ENCODE peak calls at places on chromosomes 12 and 14, in five cellular contexts. One of them, this sample, is unnamed.

GRCh38 chr14:23339506-23340268 is 13.0 kb downstream of the SLC22A17 start:
- DNase-seq in mesothelial cell of epicardium: no peak
- DNase-seq in IMR-90: no peak
- DNase-seq in BJ: no peak
- DNase-seq in uterus: no peak
- DNase-seq in this sample: no peak

GRCh38 chr14:73261075-73261474 is 23.8 kb downstream of the PAPLN start:
- DNase-seq in mesothelial cell of epicardium: no peak
- DNase-seq in IMR-90: no peak
- DNase-seq in BJ: no peak
- DNase-seq in uterus: no peak
- DNase-seq in this sample: no peak

GRCh38 chr12:75908961-75909699 is 122.4 kb downstream of the PHLDA1 start:
- DNase-seq in mesothelial cell of epicardium: no peak
- DNase-seq in IMR-90: peak; percentile 82
- DNase-seq in BJ: peak; percentile 25
- DNase-seq in uterus: peak; percentile 41
- DNase-seq in this sample: no peak

GRCh38 chr12:47032644-47033043 is 46.8 kb upstream of the PCED1B start:
- DNase-seq in mesothelial cell of epicardium: no peak
- DNase-seq in IMR-90: peak; percentile 77
- DNase-seq in BJ: no peak
- DNase-seq in uterus: no peak
- DNase-seq in this sample: no peak

GRCh38 chr12:118299791-118300460 is 72.8 kb downstream of the TAOK3 start:
- DNase-seq in mesothelial cell of epicardium: no peak
- DNase-seq in IMR-90: no peak
- DNase-seq in BJ: no peak
- DNase-seq in uterus: no peak
- DNase-seq in this sample: no peak

GRCh38 chr12:552466-552865 is 92.7 kb downstream of the B4GALNT3 start:
- DNase-seq in mesothelial cell of epicardium: no peak
- DNase-seq in IMR-90: no peak
- DNase-seq in BJ: no peak
- DNase-seq in uterus: no peak
- DNase-seq in this sample: no peak

GRCh38 chr12:21764950-21765349 is 9.6 kb downstream of the KCNJ8 start:
- DNase-seq in mesothelial cell of epicardium: no peak
- DNase-seq in IMR-90: no peak
- DNase-seq in BJ: no peak
- DNase-seq in uterus: no peak
- DNase-seq in this sample: no peak

GRCh38 chr12:22014783-22015144 is 31.3 kb upstream of the CMAS start:
- DNase-seq in mesothelial cell of epicardium: no peak
- DNase-seq in IMR-90: peak; percentile 10
- DNase-seq in BJ: no peak
- DNase-seq in uterus: no peak
- DNase-seq in this sample: no peak

GRCh38 chr14:106879241-106879640 is 1352.9 kb downstream of the TMEM121 start:
- DNase-seq in mesothelial cell of epicardium: no peak
- DNase-seq in IMR-90: no peak
- DNase-seq in BJ: no peak
- DNase-seq in uterus: no peak
- DNase-seq in this sample: no peak

GRCh38 chr12:63928305-63928704 is 83.8 kb downstream of the SRGAP1 start:
- DNase-seq in mesothelial cell of epicardium: no peak
- DNase-seq in IMR-90: no peak
- DNase-seq in BJ: no peak
- DNase-seq in uterus: no peak
- DNase-seq in this sample: no peak

GRCh38 chr14:28776482-28777266 is 10.1 kb downstream of the FOXG1 start:
- DNase-seq in mesothelial cell of epicardium: no peak
- DNase-seq in IMR-90: no peak
- DNase-seq in BJ: no peak
- DNase-seq in uterus: no peak
- DNase-seq in this sample: no peak

GRCh38 chr14:28774764-28775738 is 8.5 kb downstream of the FOXG1 start:
- DNase-seq in mesothelial cell of epicardium: no peak
- DNase-seq in IMR-90: no peak
- DNase-seq in BJ: no peak
- DNase-seq in uterus: no peak
- DNase-seq in this sample: no peak

GRCh38 chr14:28773176-28773575 is 6.6 kb downstream of the FOXG1 start:
- DNase-seq in mesothelial cell of epicardium: no peak
- DNase-seq in IMR-90: no peak
- DNase-seq in BJ: no peak
- DNase-seq in uterus: no peak
- DNase-seq in this sample: no peak

GRCh38 chr14:28772613-28773012 is 6.0 kb downstream of the FOXG1 start:
- DNase-seq in mesothelial cell of epicardium: no peak
- DNase-seq in IMR-90: no peak
- DNase-seq in BJ: no peak
- DNase-seq in uterus: no peak
- DNase-seq in this sample: no peak

DNA sequence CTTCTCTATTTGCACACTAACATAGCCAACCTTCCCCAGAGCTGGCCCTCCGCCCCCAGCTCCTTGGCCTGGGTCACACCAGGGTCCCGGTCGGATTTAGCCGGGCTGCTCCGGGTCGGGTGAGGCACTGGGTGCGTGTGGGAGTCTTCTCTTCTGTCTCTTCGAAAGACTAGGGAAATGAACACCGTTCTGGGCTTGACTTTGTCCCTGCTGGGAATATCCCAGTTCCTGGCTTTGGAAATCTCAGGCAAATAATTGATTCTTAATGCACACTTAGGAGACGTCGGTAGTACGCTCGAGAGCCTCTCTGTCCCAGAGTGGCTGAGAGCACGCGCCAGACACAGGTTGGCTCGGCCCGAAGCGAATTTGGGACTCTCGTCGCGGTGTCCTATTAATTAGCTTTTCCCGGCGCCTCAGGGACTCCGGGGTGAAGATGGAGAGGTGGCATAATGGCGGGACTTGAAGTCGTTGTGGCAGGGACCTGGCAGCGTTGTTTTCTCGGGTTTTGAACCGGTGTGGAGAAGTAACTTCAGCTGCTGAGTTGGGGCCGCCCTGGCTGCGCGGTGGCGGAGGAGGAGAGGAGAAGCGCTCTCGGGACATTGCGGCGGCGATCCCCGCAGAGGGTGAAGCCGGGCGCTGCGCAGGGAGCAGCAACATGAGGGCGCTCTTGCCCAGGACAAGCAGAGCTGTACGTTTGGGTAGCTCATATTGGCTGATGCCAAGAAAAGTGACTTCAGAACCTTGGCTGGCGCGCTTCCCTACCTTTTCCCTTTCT is 7.5 kb downstream of the FOXG1 start:
- DNase-seq in mesothelial cell of epicardium: no peak
- DNase-seq in IMR-90: peak; percentile 30
- DNase-seq in BJ: no peak
- DNase-seq in uterus: no peak
- DNase-seq in this sample: no peak
- TF ChIP-seq CTCF in mesothelial cell of epicardium: no peak
- TF ChIP-seq CTCF in IMR-90: peak; percentile 40
- TF ChIP-seq CTCF in BJ: peak; percentile 42
- TF ChIP-seq CTCF in uterus: no peak
- TF ChIP-seq CTCF in this sample: peak; percentile 89

DNA sequence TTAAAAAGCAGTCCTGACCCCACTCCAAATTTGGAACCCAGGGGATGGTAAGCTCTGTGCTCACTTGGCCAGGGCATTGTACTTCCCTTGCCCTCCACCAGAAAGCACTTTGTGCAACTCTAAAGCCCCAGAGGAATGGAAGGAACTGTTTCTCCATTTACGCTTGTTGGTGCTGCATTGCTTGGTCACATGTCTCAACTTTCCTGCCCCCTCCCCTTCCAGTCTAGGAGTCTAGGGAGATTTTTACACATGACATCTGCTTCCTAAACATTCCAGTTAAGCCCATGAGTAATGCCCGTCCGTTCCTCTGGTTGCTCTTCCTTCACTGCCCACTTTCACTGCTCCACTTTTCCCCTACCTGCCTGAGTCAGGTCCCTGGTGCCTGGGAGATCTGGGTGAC is 92.6 kb upstream of the MAP1LC3B2 start:
- DNase-seq in mesothelial cell of epicardium: no peak
- DNase-seq in IMR-90: peak; percentile 69
- DNase-seq in BJ: no peak
- DNase-seq in uterus: no peak
- DNase-seq in this sample: no peak
- TF ChIP-seq CTCF in mesothelial cell of epicardium: no peak
- TF ChIP-seq CTCF in IMR-90: peak; percentile 6
- TF ChIP-seq CTCF in BJ: no peak
- TF ChIP-seq CTCF in uterus: no peak
- TF ChIP-seq CTCF in this sample: no peak

GRCh38 chr14:100979780-100980179 is 76.3 kb upstream of the RTL1 start:
- DNase-seq in mesothelial cell of epicardium: no peak
- DNase-seq in IMR-90: peak; percentile 93
- DNase-seq in BJ: peak; percentile 41
- DNase-seq in uterus: no peak
- DNase-seq in this sample: no peak

GRCh38 chr14:100979079-100979478 is 75.6 kb upstream of the RTL1 start:
- DNase-seq in mesothelial cell of epicardium: no peak
- DNase-seq in IMR-90: no peak
- DNase-seq in BJ: no peak
- DNase-seq in uterus: no peak
- DNase-seq in this sample: no peak

GRCh38 chr14:100972134-100972905 is 68.8 kb upstream of the RTL1 start:
- DNase-seq in mesothelial cell of epicardium: no peak
- DNase-seq in IMR-90: no peak
- DNase-seq in BJ: no peak
- DNase-seq in uterus: no peak
- DNase-seq in this sample: no peak

GRCh38 chr14:100980823-100981222 is 77.3 kb upstream of the RTL1 start:
- DNase-seq in mesothelial cell of epicardium: no peak
- DNase-seq in IMR-90: no peak
- DNase-seq in BJ: no peak
- DNase-seq in uterus: no peak
- DNase-seq in this sample: no peak

GRCh38 chr14:100975668-100976067 is 72.1 kb upstream of the RTL1 start:
- DNase-seq in mesothelial cell of epicardium: no peak
- DNase-seq in IMR-90: peak; percentile 49
- DNase-seq in BJ: no peak
- DNase-seq in uterus: no peak
- DNase-seq in this sample: no peak
- TF ChIP-seq CTCF in mesothelial cell of epicardium: no peak
- TF ChIP-seq CTCF in IMR-90: no peak
- TF ChIP-seq CTCF in BJ: no peak
- TF ChIP-seq CTCF in uterus: no peak
- TF ChIP-seq CTCF in this sample: no peak

GRCh38 chr12:11812558-11813421 is 163.3 kb downstream of the ETV6 start:
- DNase-seq in mesothelial cell of epicardium: no peak
- DNase-seq in IMR-90: peak; percentile 27
- DNase-seq in BJ: no peak
- DNase-seq in uterus: no peak
- DNase-seq in this sample: no peak
- TF ChIP-seq CTCF in mesothelial cell of epicardium: no peak
- TF ChIP-seq CTCF in IMR-90: no peak
- TF ChIP-seq CTCF in BJ: peak; percentile 18
- TF ChIP-seq CTCF in uterus: no peak
- TF ChIP-seq CTCF in this sample: no peak

DNA sequence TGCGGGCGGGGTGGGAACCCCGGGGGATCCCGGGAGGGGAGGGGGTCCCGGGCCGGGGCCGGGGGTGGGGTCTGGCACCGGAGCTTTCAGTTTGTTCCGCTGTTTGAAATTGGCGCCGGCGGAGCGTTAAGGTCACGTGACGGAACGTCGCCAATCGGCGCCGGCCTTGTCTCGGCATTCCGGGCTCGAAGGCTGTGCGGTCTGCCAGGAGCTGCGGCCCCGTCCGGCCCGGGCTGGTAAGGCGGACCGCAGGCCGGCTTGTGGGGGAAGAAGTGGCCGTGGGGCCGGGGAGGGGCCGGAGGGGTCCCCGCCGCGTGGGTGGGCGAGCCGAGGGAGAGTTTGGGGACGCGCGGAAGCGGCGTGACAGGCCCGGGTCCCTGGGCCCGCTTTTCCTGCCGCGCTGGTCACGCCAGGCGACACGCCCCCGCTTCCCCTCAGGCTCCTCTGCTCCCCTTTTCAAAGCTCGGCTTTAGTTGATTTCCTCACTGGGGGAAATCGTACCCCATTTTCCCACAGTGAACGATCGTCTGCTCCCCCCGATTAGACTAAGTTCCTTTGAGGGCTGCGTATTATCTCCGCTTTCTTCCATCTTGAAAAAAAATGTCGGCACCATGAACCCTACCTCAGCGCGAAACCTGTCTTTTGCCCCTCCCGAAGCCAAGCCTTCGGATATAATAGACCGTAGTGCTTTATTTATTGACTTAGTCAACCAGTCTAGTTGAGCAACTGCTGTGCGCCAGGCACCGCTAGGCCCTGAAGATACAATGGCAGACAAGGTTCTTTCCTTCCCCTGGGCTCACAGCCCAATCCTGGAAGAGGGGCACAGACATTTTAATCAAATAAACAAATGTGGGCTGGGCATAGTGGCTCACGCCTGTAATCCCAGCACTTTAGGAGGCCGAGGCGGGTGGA is at the start of the genes FOXM1 and RHNO1:
- DNase-seq in mesothelial cell of epicardium: peak; percentile 94
- DNase-seq in IMR-90: peak; percentile 85
- DNase-seq in BJ: no peak
- DNase-seq in uterus: peak; percentile 91
- DNase-seq in this sample: peak; percentile 93
- TF ChIP-seq CTCF in mesothelial cell of epicardium: no peak
- TF ChIP-seq CTCF in IMR-90: peak; percentile 27
- TF ChIP-seq CTCF in BJ: peak; percentile 23
- TF ChIP-seq CTCF in uterus: peak; percentile 34
- TF ChIP-seq CTCF in this sample: no peak

DNA sequence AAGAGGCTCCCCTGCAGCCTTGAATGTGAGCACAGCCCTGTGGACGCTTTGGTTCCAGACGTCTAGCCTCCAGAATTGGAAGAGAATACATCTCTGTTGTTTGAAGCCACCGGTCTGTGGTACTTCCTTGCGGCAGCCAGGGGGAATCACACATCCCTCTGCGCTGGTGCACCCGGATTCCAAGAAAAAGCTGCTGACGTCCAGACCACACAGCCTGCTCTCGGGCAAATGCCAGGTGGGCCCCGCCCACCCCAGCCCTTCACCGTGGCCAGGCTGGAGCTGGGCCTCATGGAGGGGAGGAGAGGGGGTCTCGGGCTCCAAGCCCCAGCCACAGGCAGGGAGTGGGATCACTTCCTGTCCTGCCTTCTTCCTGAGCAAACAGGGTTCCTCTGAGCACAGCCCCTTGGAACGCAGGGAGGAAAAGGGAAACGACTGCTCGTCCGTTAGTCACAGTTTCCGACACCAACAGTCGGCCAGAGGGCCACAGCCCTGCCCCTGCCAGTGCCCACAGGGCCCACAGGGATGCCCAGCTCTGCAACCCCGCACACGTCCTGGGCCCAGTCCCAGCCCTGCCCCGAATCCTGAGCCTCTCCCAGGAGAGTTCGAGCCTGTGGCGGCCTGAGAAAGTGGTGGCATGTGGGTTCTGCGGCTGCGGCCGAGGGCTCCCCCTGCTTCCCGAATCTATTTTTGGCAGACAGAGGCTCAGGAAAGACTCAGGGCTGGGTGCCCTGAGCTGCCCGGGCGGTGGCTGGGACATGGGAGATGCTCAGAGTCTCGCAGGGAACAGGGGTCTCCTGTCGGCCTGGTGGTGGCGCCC is 85.3 kb downstream of the RFLNA start:
- DNase-seq in mesothelial cell of epicardium: no peak
- DNase-seq in IMR-90: peak; percentile 89
- DNase-seq in BJ: no peak
- DNase-seq in uterus: peak; percentile 81
- DNase-seq in this sample: no peak
- TF ChIP-seq CTCF in mesothelial cell of epicardium: peak; percentile 21
- TF ChIP-seq CTCF in IMR-90: peak; percentile 62
- TF ChIP-seq CTCF in BJ: peak; percentile 72
- TF ChIP-seq CTCF in uterus: peak; percentile 63
- TF ChIP-seq CTCF in this sample: no peak